ENCODE peak calls at places on chromosomes 6 and 20, in four cellular contexts. One of them, this sample, is unnamed.

GRCh38 chr6:143742070-143742954 is 64.5 kb downstream of the PHACTR2 start:
- DNase-seq in K562: no peak
- DNase-seq in GM12878: no peak
- DNase-seq in HepG2: no peak
- DNase-seq in this sample: no peak

GRCh38 chr6:154933181-154933827 is 61.8 kb upstream of the TIAM2 start:
- DNase-seq in HepG2: no peak
- DNase-seq in K562: no peak
- DNase-seq in GM12878: no peak
- DNase-seq in this sample: no peak

GRCh38 chr6:17125407-17125806 is 23.6 kb downstream of the STMND1 start:
- DNase-seq in K562: no peak
- DNase-seq in GM12878: no peak
- DNase-seq in HepG2: no peak
- DNase-seq in this sample: no peak

GRCh38 chr6:170107606-170108222 is 183.2 kb downstream of the DLL1 start:
- DNase-seq in HepG2: no peak
- DNase-seq in K562: no peak
- DNase-seq in GM12878: no peak
- DNase-seq in this sample: no peak

GRCh38 chr20:44287272-44288097 is 23.5 kb downstream of the FITM2 start:
- DNase-seq in GM12878: no peak
- DNase-seq in K562: no peak
- DNase-seq in HepG2: peak; percentile 66
- DNase-seq in this sample: no peak

GRCh38 chr6:11634948-11635347 is 97.4 kb downstream of the TMEM170B start:
- DNase-seq in GM12878: no peak
- DNase-seq in HepG2: no peak
- DNase-seq in K562: no peak
- DNase-seq in this sample: no peak

GRCh38 chr6:133748628-133749027 is 140.3 kb upstream of the TCF21 start:
- DNase-seq in HepG2: no peak
- DNase-seq in GM12878: no peak
- DNase-seq in K562: no peak
- DNase-seq in this sample: no peak

GRCh38 chr6:30964075-30964474 is 19.4 kb upstream of the MUC21 start:
- DNase-seq in K562: no peak
- DNase-seq in GM12878: no peak
- DNase-seq in HepG2: no peak
- DNase-seq in this sample: no peak

GRCh38 chr6:17042422-17043147 is 59.3 kb upstream of the STMND1 start:
- DNase-seq in HepG2: peak; percentile 20
- DNase-seq in K562: no peak
- DNase-seq in GM12878: no peak
- DNase-seq in this sample: peak; percentile 34

GRCh38 chr20:63835031-63835858 is 4.2 kb upstream of the ZBTB46 start:
- DNase-seq in HepG2: peak; percentile 96
- DNase-seq in GM12878: no peak
- DNase-seq in K562: peak; percentile 86
- DNase-seq in this sample: peak; percentile 75

GRCh38 chr6:131640576-131640975 is 3.5 kb downstream of the ENPP3 start:
- DNase-seq in GM12878: no peak
- DNase-seq in K562: peak; percentile 42
- DNase-seq in HepG2: no peak
- DNase-seq in this sample: no peak

GRCh38 chr20:57573176-57573575 is 12.3 kb downstream of the PCK1 start:
- DNase-seq in K562: no peak
- DNase-seq in GM12878: no peak
- DNase-seq in HepG2: no peak
- DNase-seq in this sample: no peak

GRCh38 chr6:165231581-165232276 is 77.7 kb downstream of the C6orf118 start:
- DNase-seq in K562: no peak
- DNase-seq in HepG2: no peak
- DNase-seq in GM12878: no peak
- DNase-seq in this sample: peak; percentile 36

GRCh38 chr6:138088307-138088744 is 18.9 kb downstream of the PERP start:
- DNase-seq in HepG2: peak; percentile 42
- DNase-seq in K562: no peak
- DNase-seq in GM12878: no peak
- DNase-seq in this sample: no peak

GRCh38 chr6:158972241-158973233 is 27.5 kb downstream of the RSPH3 start:
- DNase-seq in GM12878: peak; percentile 31
- DNase-seq in HepG2: peak; percentile 47
- DNase-seq in K562: peak; percentile 52
- DNase-seq in this sample: peak; percentile 44

GRCh38 chr20:56440346-56441007 is 27.9 kb upstream of the RTF2 start:
- DNase-seq in K562: no peak
- DNase-seq in HepG2: no peak
- DNase-seq in GM12878: peak; percentile 58
- DNase-seq in this sample: no peak

GRCh38 chr6:4192173-4192572 is 56.8 kb upstream of the ECI2 start:
- DNase-seq in GM12878: no peak
- DNase-seq in K562: no peak
- DNase-seq in HepG2: no peak
- DNase-seq in this sample: no peak

GRCh38 chr6:23483896-23484295 is 642.1 kb upstream of the NRSN1 start:
- DNase-seq in HepG2: no peak
- DNase-seq in GM12878: no peak
- DNase-seq in K562: no peak
- DNase-seq in this sample: no peak

GRCh38 chr6:3337521-3338350 is 79.0 kb downstream of the PSMG4 start:
- DNase-seq in HepG2: peak; percentile 58
- DNase-seq in GM12878: no peak
- DNase-seq in K562: peak; percentile 77
- DNase-seq in this sample: no peak

DNA sequence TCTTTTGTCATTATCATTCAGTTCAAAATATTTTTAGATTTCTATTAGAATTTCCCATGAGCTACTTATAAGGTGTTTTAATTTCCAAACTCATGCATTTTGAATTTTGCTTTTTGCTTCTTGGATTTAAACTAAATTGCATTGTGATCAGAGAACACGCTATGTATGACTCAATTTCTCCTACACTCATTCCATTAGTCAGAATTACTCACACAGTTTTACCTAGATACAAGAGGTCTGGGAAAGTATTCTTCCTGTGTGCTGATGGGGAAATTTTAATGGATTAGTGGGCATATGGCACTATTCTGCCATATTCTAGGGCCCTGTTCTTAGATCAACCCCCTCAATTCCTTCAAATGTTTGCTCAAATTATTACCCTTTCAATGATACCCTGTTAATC is 49.9 kb upstream of the BMP5 start:
- DNase-seq in HepG2: no peak
- DNase-seq in K562: no peak
- DNase-seq in GM12878: no peak
- DNase-seq in this sample: no peak
- TF ChIP-seq TARDBP in HepG2: no peak
- TF ChIP-seq TARDBP in K562: no peak
- TF ChIP-seq TARDBP in GM12878: no peak
- TF ChIP-seq TARDBP in this sample: no peak

GRCh38 chr6:80197474-80197873 is 91.0 kb downstream of the BCKDHB start:
- DNase-seq in GM12878: no peak
- DNase-seq in K562: no peak
- DNase-seq in HepG2: no peak
- DNase-seq in this sample: no peak
- TF ChIP-seq TARDBP in GM12878: no peak
- TF ChIP-seq TARDBP in K562: no peak
- TF ChIP-seq TARDBP in HepG2: no peak
- TF ChIP-seq TARDBP in this sample: no peak

GRCh38 chr20:20786428-20786827 is 74.0 kb upstream of the RALGAPA2 start:
- DNase-seq in K562: no peak
- DNase-seq in HepG2: no peak
- DNase-seq in GM12878: no peak
- DNase-seq in this sample: no peak

GRCh38 chr20:20781029-20781428 is 68.6 kb upstream of the RALGAPA2 start:
- DNase-seq in GM12878: no peak
- DNase-seq in HepG2: no peak
- DNase-seq in K562: no peak
- DNase-seq in this sample: no peak

GRCh38 chr20:20782747-20783146 is 70.3 kb upstream of the RALGAPA2 start:
- DNase-seq in K562: no peak
- DNase-seq in GM12878: no peak
- DNase-seq in HepG2: no peak
- DNase-seq in this sample: no peak

GRCh38 chr20:20782221-20782620 is 69.8 kb upstream of the RALGAPA2 start:
- DNase-seq in K562: no peak
- DNase-seq in GM12878: no peak
- DNase-seq in HepG2: no peak
- DNase-seq in this sample: no peak

GRCh38 chr20:20785226-20785625 is 72.8 kb upstream of the RALGAPA2 start:
- DNase-seq in K562: no peak
- DNase-seq in HepG2: no peak
- DNase-seq in GM12878: no peak
- DNase-seq in this sample: no peak
- TF ChIP-seq TARDBP in K562: no peak
- TF ChIP-seq TARDBP in HepG2: no peak
- TF ChIP-seq TARDBP in GM12878: no peak
- TF ChIP-seq TARDBP in this sample: no peak

GRCh38 chr6:115982453-115982852 is 78.2 kb downstream of the FRK start:
- DNase-seq in HepG2: peak; percentile 75
- DNase-seq in K562: no peak
- DNase-seq in GM12878: no peak
- DNase-seq in this sample: no peak

GRCh38 chr6:115972679-115973078 is 88.0 kb downstream of the FRK start:
- DNase-seq in K562: no peak
- DNase-seq in GM12878: no peak
- DNase-seq in HepG2: no peak
- DNase-seq in this sample: no peak

GRCh38 chr6:115971785-115972184 is 88.9 kb downstream of the FRK start:
- DNase-seq in HepG2: no peak
- DNase-seq in K562: no peak
- DNase-seq in GM12878: no peak
- DNase-seq in this sample: no peak

GRCh38 chr6:115976321-115976870 is 84.3 kb downstream of the FRK start:
- DNase-seq in HepG2: no peak
- DNase-seq in GM12878: no peak
- DNase-seq in K562: no peak
- DNase-seq in this sample: no peak

DNA sequence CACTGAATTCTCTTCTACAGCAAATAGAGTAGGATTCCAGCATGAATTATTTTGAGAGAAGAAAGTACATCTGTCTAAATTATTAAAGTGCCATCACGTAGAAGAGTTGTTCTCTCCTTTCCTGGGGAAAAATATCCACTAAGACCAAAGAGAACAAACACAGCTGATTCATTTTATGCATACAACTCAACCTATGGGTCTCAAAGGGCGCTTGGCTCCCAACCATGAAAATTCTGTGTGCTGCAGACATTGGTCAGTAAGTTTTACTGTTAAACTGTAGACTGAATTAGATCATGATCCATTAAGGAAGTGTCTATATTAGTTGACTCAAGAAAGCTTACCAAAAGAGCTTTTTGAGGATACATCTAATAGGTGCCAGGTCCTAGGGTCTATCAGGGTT is 83.5 kb downstream of the FRK start:
- DNase-seq in K562: no peak
- DNase-seq in HepG2: no peak
- DNase-seq in GM12878: no peak
- DNase-seq in this sample: no peak
- TF ChIP-seq TARDBP in K562: no peak
- TF ChIP-seq TARDBP in HepG2: no peak
- TF ChIP-seq TARDBP in GM12878: no peak
- TF ChIP-seq TARDBP in this sample: no peak

This sample was measured in HEK293T.